ENCODE peak calls at places on chromosomes 12 and 14, in five cellular contexts. P, H, I, X and N are unnamed samples.

GRCh38 chr12:104339663-104340062 is 36.1 kb downstream of the EID3 start:
- DNase-seq in H (no peak), I (no peak), P (no peak), X (no peak), N (no peak)

GRCh38 chr12:58087428-58088117 is 146.2 kb downstream of the ATP23 start:
- DNase-seq in I (no peak), H (no peak), P (no peak), X (no peak), N (no peak)

GRCh38 chr14:68519788-68520187 is 273.1 kb downstream of the ZFP36L1 start:
- DNase-seq in X (no peak), H (no peak), P (no peak), I (no peak), N (no peak)

GRCh38 chr14:58955294-58955821 is 233.1 kb upstream of the DAAM1 start:
- DNase-seq in I (no peak), X (no peak), H (peak; percentile 63), P (no peak), N (no peak)

GRCh38 chr12:131608740-131609665 is 101.9 kb upstream of the SFSWAP start:
- DNase-seq in X (peak; percentile 58), P (no peak), H (peak; percentile 61), I (peak; percentile 25), N (peak; percentile 66)

GRCh38 chr12:90152897-90153624 is 444.4 kb upstream of the ATP2B1 start:
- DNase-seq in I (no peak), P (no peak), H (no peak), X (peak; percentile 13), N (peak; percentile 13)

GRCh38 chr14:55347040-55347439 is 64.6 kb downstream of the ATG14 start:
- DNase-seq in P (no peak), I (no peak), H (no peak), X (no peak), N (no peak)

GRCh38 chr14:31770271-31770670 is 209.1 kb downstream of the NUBPL start:
- DNase-seq in P (no peak), H (peak; percentile 78), I (no peak), X (peak; percentile 59), N (peak; percentile 22)

GRCh38 chr12:65524666-65525065 is 246.2 kb downstream of the MSRB3 start:
- DNase-seq in I (no peak), P (no peak), X (peak; percentile 92), H (peak; percentile 94), N (peak; percentile 48)

GRCh38 chr14:34722723-34723545 is 8.5 kb upstream of the CFL2 start:
- DNase-seq in I (no peak), P (no peak), H (peak; percentile 51), X (peak; percentile 77), N (peak; percentile 63)

GRCh38 chr14:23663127-23663526 is 27.0 kb downstream of the DHRS2 start:
- DNase-seq in X (no peak), H (no peak), I (no peak), P (no peak), N (no peak)

GRCh38 chr14:99395904-99396530 is 84.6 kb downstream of the SETD3 start:
- DNase-seq in I (peak; percentile 19), P (no peak), X (peak; percentile 51), H (peak; percentile 74), N (peak; percentile 52)

GRCh38 chr12:113889076-113889475 is 77.0 kb downstream of the RBM19 start:
- DNase-seq in I (no peak), P (no peak), H (peak; percentile 26), X (peak; percentile 5), N (no peak)